ENCODE peak calls at places on chromosomes 1 and 21, in nine cellular contexts. J is H9; U is MG63; X is stimulated activated CD4-positive, alpha-beta T cell treated with anti-CD3 and anti-CD28 coated beads, Interleukin-1b, Interleukin-23, amount 100 ng/mL, for 24 hours; V is RWPE1; O is H7; Q is activated CD4-positive, alpha-beta T cell treated with anti-CD3 and anti-CD28 coated beads for 48 hours; G is SJSA1; F is NCI-H524. K is an unnamed sample.

GRCh38 chr1:11281518-11282331 is 8.7 kb downstream of the UBIAD1 start:
- DNase-seq in O (no peak), V (no peak), G (no peak), U (peak), J (no peak), F (no peak), Q (no peak), X (no peak), K (no peak)

GRCh38 chr1:39632491-39633417 is 6.7 kb downstream of the HEYL start:
- DNase-seq in J (peak), X (no peak), G (no peak), Q (no peak), F (peak), U (no peak), O (peak), V (no peak), K (no peak)

GRCh38 chr1:35573198-35573775 is at the start of gene TFAP2E:
- DNase-seq in Q (no peak), U (peak), F (peak), O (peak), J (peak), V (peak), X (no peak), G (no peak), K (peak)

GRCh38 chr21:21682172-21682571 is 684.0 kb downstream of the NCAM2 start:
- DNase-seq in V (no peak), G (no peak), J (no peak), X (no peak), U (no peak), F (no peak), Q (no peak), O (no peak), K (no peak)

GRCh38 chr1:51044834-51045233 is 57.2 kb upstream of the C1orf185 start:
- DNase-seq in U (no peak), Q (no peak), V (peak), O (no peak), X (no peak), F (peak), J (no peak), G (no peak), K (no peak)

GRCh38 chr1:10065344-10065685 is 32.6 kb downstream of the UBE4B start:
- DNase-seq in O (peak), Q (no peak), F (no peak), J (no peak), G (peak), U (peak), V (no peak), X (no peak), K (no peak)

GRCh38 chr1:195064358-195064757 is 1543.9 kb downstream of the KCNT2 start:
- DNase-seq in J (no peak), Q (no peak), X (no peak), F (no peak), G (no peak), U (no peak), V (no peak), O (no peak), K (no peak)

GRCh38 chr1:241586905-241587532 is 53.1 kb downstream of the CHML start:
- DNase-seq in O (no peak), F (no peak), Q (no peak), G (no peak), X (no peak), U (no peak), J (no peak), V (no peak), K (no peak)

GRCh38 chr1:153345187-153346066 is 3.2 kb downstream of the PGLYRP4 start:
- DNase-seq in F (no peak), X (no peak), U (no peak), G (no peak), Q (no peak), O (peak), V (no peak), J (no peak), K (no peak)

GRCh38 chr21:46022551-46023107 is 41.1 kb downstream of the COL6A1 start:
- DNase-seq in G (no peak), F (no peak), U (peak), Q (no peak), V (peak), X (no peak), O (peak), J (peak), K (no peak)

K was measured in erythroblast.